ENCODE peak calls at places on chromosome 21, in nine cellular contexts. D is stimulated activated CD4-positive, alpha-beta T cell treated with anti-CD3 and anti-CD28 coated beads, Interleukin-1b, Interleukin-23, amount 100 ng/mL, for 4 hours; T is nephron progenitor cell; Y is endothelial cell; J is GM12892; Q is activated CD4-positive, alpha-beta T cell treated with anti-CD3 and anti-CD28 coated beads, Interleukin-2, amount 50 U/mL, for 48 hours; F is stimulated activated CD8-positive, alpha-beta memory T cell treated with anti-CD3 and anti-CD28 coated beads, Interleukin-7, amount 100 ng/mL, for 24 hours; W is effector memory CD8-positive, alpha-beta T cell; I is skeletal muscle cell. Z is an unnamed sample.

GRCh38 chr21:34073749-34074282 is 438 bp downstream of the MRPS6 start:
- DNase-seq in Y (peak), I (no peak), T (peak), J (peak), W (peak), F (no peak), D (peak), Q (peak), Z (peak)

GRCh38 chr21:45256021-45256911 is 31.4 kb downstream of the POFUT2 start:
- DNase-seq in I (no peak), J (no peak), F (no peak), T (no peak), Q (no peak), W (no peak), D (no peak), Y (no peak), Z (no peak)

GRCh38 chr21:26659181-26659580 is 86.1 kb upstream of the CYYR1 start:
- DNase-seq in T (no peak), Q (no peak), I (no peak), J (no peak), Y (no peak), F (no peak), W (no peak), D (no peak), Z (no peak)

GRCh38 chr21:41766883-41767605 is at the start of gene RIPK4:
- DNase-seq in D (peak), T (peak), W (no peak), F (peak), Y (peak), J (no peak), I (no peak), Q (peak), Z (peak)

GRCh38 chr21:43755820-43756594 is 20.1 kb downstream of the CSTB start:
- DNase-seq in D (no peak), I (no peak), Y (no peak), Q (no peak), J (no peak), T (no peak), W (no peak), F (no peak), Z (no peak)

GRCh38 chr21:26624983-26625519 is 52.0 kb upstream of the CYYR1 start:
- DNase-seq in W (no peak), F (no peak), J (no peak), T (no peak), D (no peak), Q (no peak), Y (no peak), I (no peak), Z (no peak)

GRCh38 chr21:17539323-17539722 is 26.5 kb downstream of the CXADR start:
- DNase-seq in J (no peak), Y (no peak), I (no peak), W (no peak), T (no peak), F (no peak), D (no peak), Q (no peak), Z (no peak)

GRCh38 chr21:26587621-26588260 is 14.7 kb upstream of the CYYR1 start:
- DNase-seq in F (no peak), Q (no peak), I (peak), W (no peak), D (no peak), Y (no peak), T (no peak), J (no peak), Z (no peak)

GRCh38 chr21:33985117-33986050 is 69.8 kb upstream of the ATP5PO start:
- DNase-seq in Q (no peak), Y (no peak), D (no peak), F (no peak), T (no peak), W (no peak), I (no peak), J (no peak), Z (no peak)

GRCh38 chr21:46410516-46410915 is 48.2 kb upstream of the DIP2A start:
- DNase-seq in Y (no peak), F (no peak), J (no peak), T (no peak), I (no peak), D (no peak), W (no peak), Q (no peak), Z (no peak)

GRCh38 chr21:46518983-46519583 is 60.4 kb downstream of the DIP2A start:
- DNase-seq in J (no peak), T (no peak), W (no peak), F (no peak), D (no peak), Y (no peak), Q (no peak), I (no peak), Z (no peak)